ENCODE peak calls at places on chromosomes 6 and 20, in seven cellular contexts. B is A549, W is RWPE1, O is brain microvascular endothelial cell, X is progenitor cell of endocrine pancreas, M is uterus, Q is spleen. K is an unnamed sample.

GRCh38 chr6:99344289-99344688 is 5.2 kb downstream of the FAXC start:
- DNase-seq in B (no peak), W (no peak), O (peak), X (no peak), M (no peak), Q (no peak), K (peak)

GRCh38 chr6:125793280-125793679 is 2.5 kb downstream of the NCOA7 start:
- DNase-seq in B (no peak), W (no peak), O (no peak), X (no peak), M (no peak), Q (no peak), K (no peak)

GRCh38 chr6:157984165-157984564 is 2.5 kb downstream of the SYNJ2 start:
- DNase-seq in B (no peak), W (no peak), O (no peak), X (no peak), M (no peak), Q (no peak), K (no peak)

GRCh38 chr6:144353871-144354314 is 68.8 kb downstream of the UTRN start:
- DNase-seq in B (no peak), W (no peak), O (no peak), X (no peak), M (no peak), Q (no peak), K (no peak)

GRCh38 chr6:121867095-121867494 is 431.6 kb downstream of the GJA1 start:
- DNase-seq in B (no peak), W (no peak), O (no peak), X (no peak), M (no peak), Q (no peak), K (no peak)

GRCh38 chr6:28003661-28004060 is 46.6 kb downstream of the OR2B6 start:
- DNase-seq in B (no peak), W (peak), O (no peak), X (no peak), M (no peak), Q (no peak), K (no peak)

GRCh38 chr6:150691463-150691862 is 91.8 kb downstream of the PLEKHG1 start:
- DNase-seq in B (no peak), W (no peak), O (no peak), X (no peak), M (no peak), Q (no peak), K (no peak)

GRCh38 chr6:28953039-28953872 is 29.5 kb upstream of the TRIM27 start:
- DNase-seq in B (peak), W (peak), O (peak), X (no peak), M (no peak), Q (no peak), K (no peak)

GRCh38 chr20:48329676-48330644 is 497.8 kb downstream of the PREX1 start:
- DNase-seq in B (peak), W (no peak), O (no peak), X (no peak), M (no peak), Q (no peak), K (no peak)

DNA sequence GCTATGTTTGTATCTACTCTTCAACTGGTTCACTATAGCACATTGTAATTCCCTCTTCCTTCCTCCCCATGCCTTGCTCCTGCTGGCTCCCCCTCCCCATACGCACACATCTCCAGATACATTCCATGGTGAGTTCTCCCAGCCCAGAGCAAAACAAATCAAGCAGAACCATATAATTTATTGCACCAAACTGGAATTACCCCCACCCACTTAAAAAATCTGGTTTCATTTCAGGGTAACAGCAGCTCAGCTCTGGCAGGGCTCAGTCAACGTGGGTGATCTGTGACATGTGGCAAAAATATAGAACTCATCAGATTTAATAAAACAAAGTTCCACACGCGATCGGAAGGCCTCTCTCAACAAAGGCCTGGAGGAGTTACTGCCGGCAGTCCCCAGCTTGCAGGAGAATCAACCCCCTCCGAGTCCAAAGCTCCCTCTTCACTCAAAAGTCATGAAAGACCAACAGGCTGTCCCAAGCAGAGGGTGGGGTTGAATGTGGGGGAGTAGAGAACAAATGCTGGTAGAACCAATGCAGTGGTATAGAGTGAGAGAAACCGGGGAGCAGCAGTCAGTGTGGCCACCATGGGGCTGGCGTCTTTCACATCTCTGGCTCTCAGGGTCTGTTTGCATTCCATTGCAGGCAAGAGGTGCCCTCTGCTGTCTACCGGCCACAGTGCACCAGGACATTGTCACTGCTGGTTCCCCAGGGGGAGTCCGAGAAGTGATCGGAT is 323.3 kb upstream of the NT5E start:
- DNase-seq in B (peak), W (peak), O (peak), X (peak), M (peak), Q (peak), K (peak)
- TF ChIP-seq CTCF in B (peak), W (peak), O (peak), X (peak), M (peak), Q (peak), K (peak)

GRCh38 chr20:40691566-40692239 is 2.7 kb upstream of the MAFB start:
- DNase-seq in B (no peak), W (no peak), O (no peak), X (no peak), M (no peak), Q (no peak), K (no peak)
- TF ChIP-seq CTCF in B (no peak), W (no peak), O (no peak), X (no peak), M (no peak), Q (no peak), K (no peak)

DNA sequence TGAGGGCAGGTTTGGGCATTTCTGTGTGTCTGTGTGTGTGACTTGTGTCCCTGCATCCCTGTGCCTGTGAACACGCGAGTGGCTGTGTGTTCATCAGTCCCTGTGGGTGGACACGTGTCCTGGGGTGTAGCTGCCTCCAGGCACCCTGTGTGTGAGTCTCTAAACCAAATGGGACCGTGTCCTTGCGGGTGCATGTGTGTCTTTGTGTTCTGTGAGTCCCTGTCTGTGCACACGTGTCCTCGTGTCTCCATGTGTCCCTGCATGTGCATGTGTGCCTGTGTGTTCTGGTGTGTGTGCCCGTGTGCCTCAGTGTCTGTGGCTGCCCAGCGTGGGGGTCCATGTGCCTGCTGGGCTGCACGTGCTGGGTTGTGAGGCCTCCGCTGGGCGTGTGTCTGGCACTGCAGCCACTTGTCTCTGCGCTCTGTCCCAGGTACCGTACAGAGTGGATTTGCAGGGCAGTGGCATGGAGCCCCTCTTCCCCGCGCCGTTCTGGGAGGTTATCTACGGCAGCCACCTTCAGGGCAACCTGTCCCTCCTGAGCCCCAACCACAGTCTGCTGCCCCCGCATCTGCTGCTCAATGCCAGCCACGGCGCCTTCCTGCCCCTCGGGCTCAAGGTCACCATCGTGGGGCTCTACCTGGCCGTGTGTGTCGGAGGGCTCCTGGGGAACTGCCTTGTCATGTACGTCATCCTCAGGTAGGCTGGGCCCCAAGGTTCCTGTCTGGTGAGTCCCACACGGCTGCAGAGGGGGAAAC is 8.2 kb upstream of the LKAAEAR1 start:
- DNase-seq in B (no peak), W (no peak), O (no peak), X (no peak), M (no peak), Q (no peak), K (no peak)
- TF ChIP-seq CTCF in B (no peak), W (no peak), O (no peak), X (no peak), M (no peak), Q (no peak), K (no peak)

DNA sequence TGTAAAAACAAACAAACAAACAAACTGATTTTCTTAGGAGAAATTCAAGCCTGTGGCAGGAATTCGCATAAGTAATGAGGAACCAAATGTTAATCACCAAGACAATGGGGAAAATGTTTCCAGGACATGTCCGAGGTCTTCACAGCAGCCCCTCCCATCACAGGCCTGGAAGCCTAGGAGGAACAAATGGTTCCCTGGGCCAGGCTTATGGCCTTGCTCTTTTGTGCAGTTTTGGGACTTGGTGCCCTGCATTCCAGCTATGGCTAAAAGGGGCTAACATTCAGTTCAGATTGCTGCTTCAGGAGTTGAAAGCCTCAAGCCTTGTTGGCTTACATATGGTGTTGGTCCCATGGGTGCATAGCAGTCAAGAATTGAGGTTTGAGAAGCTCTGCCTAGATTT is 1372.7 kb upstream of the CITED2 start:
- DNase-seq in B (no peak), W (no peak), O (no peak), X (no peak), M (no peak), Q (no peak), K (no peak)
- TF ChIP-seq CTCF in B (no peak), W (no peak), O (no peak), X (no peak), M (no peak), Q (no peak), K (no peak)

DNA sequence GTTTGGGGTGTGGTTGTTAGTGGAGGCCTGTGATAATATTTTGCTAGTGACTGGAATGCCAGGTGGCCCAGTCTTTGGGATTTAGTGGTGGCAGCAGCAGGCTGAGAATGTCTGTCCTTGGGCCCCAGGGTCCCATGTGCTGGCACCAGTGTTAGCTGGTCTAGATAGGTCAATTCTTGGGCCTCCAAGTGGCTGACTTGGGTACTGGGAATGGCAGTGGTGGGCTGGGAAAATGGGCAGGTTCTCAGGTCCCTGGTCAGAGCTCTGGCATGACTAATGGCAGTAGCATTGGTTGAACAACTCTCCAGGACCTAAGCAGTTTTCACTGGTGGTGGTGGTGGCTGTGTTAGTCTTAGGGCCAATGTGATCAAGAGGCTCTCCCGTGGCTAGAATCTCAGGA is 50.3 kb downstream of the OLIG3 start:
- DNase-seq in B (peak), W (no peak), O (no peak), X (no peak), M (no peak), Q (no peak), K (no peak)
- TF ChIP-seq CTCF in B (no peak), W (no peak), O (no peak), X (peak), M (no peak), Q (no peak), K (no peak)

GRCh38 chr20:25218492-25218891 is 23.0 kb downstream of the ENTPD6 start:
- DNase-seq in B (no peak), W (no peak), O (no peak), X (no peak), M (no peak), Q (peak), K (no peak)

GRCh38 chr20:25219365-25219764 is 23.9 kb downstream of the ENTPD6 start:
- DNase-seq in B (no peak), W (no peak), O (no peak), X (no peak), M (no peak), Q (no peak), K (no peak)

GRCh38 chr20:25220810-25221591 is 25.5 kb downstream of the ENTPD6 start:
- DNase-seq in B (no peak), W (no peak), O (no peak), X (no peak), M (no peak), Q (no peak), K (no peak)

GRCh38 chr20:25221592-25222460 is 26.1 kb upstream of the PYGB start:
- DNase-seq in B (no peak), W (no peak), O (no peak), X (no peak), M (peak), Q (no peak), K (no peak)

GRCh38 chr20:25220021-25220730 is 24.7 kb downstream of the ENTPD6 start:
- DNase-seq in B (no peak), W (no peak), O (no peak), X (no peak), M (no peak), Q (no peak), K (no peak)
- TF ChIP-seq CTCF in B (peak), W (no peak), O (peak), X (peak), M (peak), Q (no peak), K (peak)

GRCh38 chr6:35919827-35920751 is 809 bp downstream of the SRPK1 start:
- DNase-seq in B (peak), W (peak), O (peak), X (peak), M (no peak), Q (peak), K (no peak)

GRCh38 chr6:35919085-35919826 is 1.6 kb downstream of the SRPK1 start:
- DNase-seq in B (peak), W (peak), O (no peak), X (no peak), M (no peak), Q (no peak), K (no peak)

GRCh38 chr6:35922139-35922554 is 1.2 kb upstream of the SRPK1 start:
- DNase-seq in B (no peak), W (no peak), O (no peak), X (no peak), M (no peak), Q (no peak), K (no peak)

GRCh38 chr6:35924146-35924545 is 3.2 kb upstream of the SRPK1 start:
- DNase-seq in B (no peak), W (no peak), O (no peak), X (no peak), M (no peak), Q (no peak), K (no peak)

DNA sequence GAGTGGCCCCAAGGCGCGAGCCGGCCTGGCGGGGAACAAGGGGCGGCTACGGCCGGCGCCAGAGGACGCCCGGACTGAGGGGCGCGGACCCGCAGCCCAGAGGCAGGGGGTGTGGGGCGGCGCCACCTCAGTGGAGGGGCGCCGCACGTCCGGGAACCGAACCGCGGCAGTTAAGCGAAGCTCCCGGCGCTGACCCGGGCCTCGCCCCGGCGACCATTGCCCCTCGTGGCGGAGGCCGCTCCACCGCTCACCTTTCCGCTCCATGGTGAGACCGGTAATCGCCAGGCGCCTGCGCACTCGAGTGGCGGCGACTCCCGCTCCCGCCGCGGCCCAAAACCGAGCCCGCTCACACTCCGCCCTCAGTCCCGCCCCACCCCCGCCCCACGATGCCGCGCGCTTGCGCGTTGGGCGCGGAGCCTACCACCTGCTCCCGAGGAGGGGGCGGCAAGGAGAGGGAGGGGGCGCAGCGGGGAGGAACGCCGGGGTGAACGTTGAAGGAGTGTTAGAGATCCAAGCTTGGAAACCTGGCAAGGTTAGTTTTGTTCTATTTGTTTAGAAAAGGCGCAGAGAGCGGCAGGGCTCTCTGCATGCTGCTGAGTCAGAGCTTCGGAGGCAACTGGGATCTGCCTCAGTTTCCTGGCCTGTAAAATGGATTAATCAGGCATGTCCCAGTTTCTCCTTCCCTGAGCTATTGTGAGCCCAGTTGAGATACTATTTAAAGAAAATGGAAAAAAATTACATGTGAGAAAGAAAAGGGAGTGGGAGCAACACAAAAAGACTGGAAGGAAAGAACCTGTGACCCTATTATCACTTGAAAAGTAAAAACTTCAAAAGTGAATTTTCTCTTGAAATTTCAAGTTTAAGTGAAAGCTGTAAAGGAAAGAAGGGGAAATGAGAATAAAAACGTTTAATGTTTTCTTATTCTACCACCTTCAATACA is at the start of gene SRPK1:
- DNase-seq in B (peak), W (peak), O (peak), X (peak), M (peak), Q (peak), K (peak)
- TF ChIP-seq CTCF in B (no peak), W (no peak), O (no peak), X (peak), M (peak), Q (no peak), K (no peak)

GRCh38 chr20:37276494-37277252 is 12.8 kb upstream of the MANBAL start:
- DNase-seq in B (peak), W (peak), O (peak), X (no peak), M (peak), Q (no peak), K (peak)
- TF ChIP-seq CTCF in B (peak), W (peak), O (peak), X (peak), M (peak), Q (no peak), K (peak)

K was measured in HFF-Myc.